ENCODE peak calls at places on chromosomes 4 and X, in six cellular contexts. One of them, this sample, is unnamed.

GRCh38 chrX:136656596-136656995 is 8.6 kb downstream of the CD40LG start:
- DNase-seq in H1: no peak
- DNase-seq in mesenchymal stem cell: no peak
- DNase-seq in H9: no peak
- DNase-seq in IMR-90: no peak
- DNase-seq in trophoblast cell: no peak
- DNase-seq in this sample: no peak

GRCh38 chr4:6969826-6970800 is 60.5 kb downstream of the TBC1D14 start:
- DNase-seq in H1: no peak
- DNase-seq in mesenchymal stem cell: no peak
- DNase-seq in H9: no peak
- DNase-seq in IMR-90: no peak
- DNase-seq in trophoblast cell: no peak
- DNase-seq in this sample: no peak

GRCh38 chrX:112163916-112164315 is 81.3 kb upstream of the TRPC5 start:
- DNase-seq in H1: no peak
- DNase-seq in mesenchymal stem cell: peak
- DNase-seq in H9: no peak
- DNase-seq in IMR-90: peak
- DNase-seq in trophoblast cell: no peak
- DNase-seq in this sample: no peak

GRCh38 chr4:5890063-5890727 is 2.7 kb downstream of the CRMP1 start:
- DNase-seq in H1: peak
- DNase-seq in mesenchymal stem cell: peak
- DNase-seq in H9: peak
- DNase-seq in IMR-90: peak
- DNase-seq in trophoblast cell: no peak
- DNase-seq in this sample: peak

GRCh38 chrX:133574716-133575115 is 159.4 kb upstream of the GPC4 start:
- DNase-seq in H1: no peak
- DNase-seq in mesenchymal stem cell: no peak
- DNase-seq in H9: no peak
- DNase-seq in IMR-90: no peak
- DNase-seq in trophoblast cell: peak
- DNase-seq in this sample: no peak

GRCh38 chrX:10050481-10050880 is 83.3 kb downstream of the CLDN34 start:
- DNase-seq in H1: peak
- DNase-seq in mesenchymal stem cell: no peak
- DNase-seq in H9: peak
- DNase-seq in IMR-90: peak
- DNase-seq in trophoblast cell: no peak
- DNase-seq in this sample: no peak

GRCh38 chrX:17674611-17675010 is 62.7 kb upstream of the SCML1 start:
- DNase-seq in H1: no peak
- DNase-seq in mesenchymal stem cell: no peak
- DNase-seq in H9: no peak
- DNase-seq in IMR-90: no peak
- DNase-seq in trophoblast cell: no peak
- DNase-seq in this sample: no peak

GRCh38 chr4:73891739-73892405 is 22.7 kb downstream of the CXCL1 start:
- DNase-seq in H1: no peak
- DNase-seq in mesenchymal stem cell: peak
- DNase-seq in H9: no peak
- DNase-seq in IMR-90: peak
- DNase-seq in trophoblast cell: no peak
- DNase-seq in this sample: no peak

GRCh38 chrX:3548743-3549441 is 164.6 kb downstream of the PRKX start:
- DNase-seq in H1: no peak
- DNase-seq in mesenchymal stem cell: peak
- DNase-seq in H9: no peak
- DNase-seq in IMR-90: peak
- DNase-seq in trophoblast cell: no peak
- DNase-seq in this sample: peak

GRCh38 chr4:69934150-69934549 is 3.3 kb downstream of the CSN1S1 start:
- DNase-seq in H1: no peak
- DNase-seq in mesenchymal stem cell: no peak
- DNase-seq in H9: no peak
- DNase-seq in IMR-90: no peak
- DNase-seq in trophoblast cell: no peak
- DNase-seq in this sample: no peak

GRCh38 chr4:76083386-76083785 is 8.9 kb downstream of the ART3 start:
- DNase-seq in H1: no peak
- DNase-seq in mesenchymal stem cell: no peak
- DNase-seq in H9: no peak
- DNase-seq in IMR-90: no peak
- DNase-seq in trophoblast cell: no peak
- DNase-seq in this sample: no peak

GRCh38 chr4:177791188-177791587 is 349.0 kb upstream of the AGA start:
- DNase-seq in H1: no peak
- DNase-seq in mesenchymal stem cell: no peak
- DNase-seq in H9: no peak
- DNase-seq in IMR-90: no peak
- DNase-seq in trophoblast cell: no peak
- DNase-seq in this sample: no peak

GRCh38 chr4:157170321-157170720 is 50.2 kb upstream of the GRIA2 start:
- DNase-seq in H1: no peak
- DNase-seq in mesenchymal stem cell: no peak
- DNase-seq in H9: no peak
- DNase-seq in IMR-90: peak
- DNase-seq in trophoblast cell: no peak
- DNase-seq in this sample: no peak
- H3K14ac ChIP-seq in H1: no peak
- H3K14ac ChIP-seq in mesenchymal stem cell: no peak
- H3K14ac ChIP-seq in H9: no peak
- H3K14ac ChIP-seq in IMR-90: no peak
- H3K14ac ChIP-seq in trophoblast cell: no peak
- H3K14ac ChIP-seq in this sample: no peak

GRCh38 chr4:138110815-138111214 is 131.3 kb downstream of the SLC7A11 start:
- DNase-seq in H1: no peak
- DNase-seq in mesenchymal stem cell: no peak
- DNase-seq in H9: no peak
- DNase-seq in IMR-90: peak
- DNase-seq in trophoblast cell: no peak
- DNase-seq in this sample: no peak
- H3K14ac ChIP-seq in H1: no peak
- H3K14ac ChIP-seq in mesenchymal stem cell: no peak
- H3K14ac ChIP-seq in H9: no peak
- H3K14ac ChIP-seq in IMR-90: no peak
- H3K14ac ChIP-seq in trophoblast cell: no peak
- H3K14ac ChIP-seq in this sample: no peak

DNA sequence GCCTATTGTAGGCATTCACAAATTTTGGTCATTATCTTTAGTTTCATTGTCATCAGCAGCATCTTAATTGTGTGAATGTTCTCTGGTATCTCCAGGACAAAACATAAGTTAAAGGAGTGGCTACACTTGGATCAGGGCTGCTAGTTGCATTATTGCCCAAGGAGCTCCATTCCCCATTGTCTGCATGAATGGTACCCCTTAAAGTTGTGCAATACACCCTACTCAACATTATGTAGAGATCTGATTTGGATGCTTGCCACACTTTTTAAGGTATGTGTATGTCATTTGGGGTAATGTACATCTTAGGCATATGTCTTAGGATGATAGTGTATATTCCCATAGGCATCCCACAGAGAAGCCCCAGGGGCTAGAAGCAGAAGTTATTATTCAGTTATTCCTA is 2.9 kb downstream of the GRXCR1 start:
- DNase-seq in H1: no peak
- DNase-seq in mesenchymal stem cell: no peak
- DNase-seq in H9: no peak
- DNase-seq in IMR-90: no peak
- DNase-seq in trophoblast cell: no peak
- DNase-seq in this sample: no peak
- H3K14ac ChIP-seq in H1: no peak
- H3K14ac ChIP-seq in mesenchymal stem cell: no peak
- H3K14ac ChIP-seq in H9: no peak
- H3K14ac ChIP-seq in IMR-90: no peak
- H3K14ac ChIP-seq in trophoblast cell: no peak
- H3K14ac ChIP-seq in this sample: no peak

GRCh38 chrX:149717803-149718202 is 5.9 kb downstream of the MAGEA11 start:
- DNase-seq in H1: no peak
- DNase-seq in mesenchymal stem cell: no peak
- DNase-seq in H9: no peak
- DNase-seq in IMR-90: no peak
- DNase-seq in trophoblast cell: no peak
- DNase-seq in this sample: no peak

GRCh38 chrX:149715468-149715867 is 3.6 kb downstream of the MAGEA11 start:
- DNase-seq in H1: no peak
- DNase-seq in mesenchymal stem cell: no peak
- DNase-seq in H9: no peak
- DNase-seq in IMR-90: no peak
- DNase-seq in trophoblast cell: no peak
- DNase-seq in this sample: no peak

GRCh38 chrX:149720021-149720689 is 8.3 kb downstream of the MAGEA11 start:
- DNase-seq in H1: no peak
- DNase-seq in mesenchymal stem cell: no peak
- DNase-seq in H9: peak
- DNase-seq in IMR-90: no peak
- DNase-seq in trophoblast cell: no peak
- DNase-seq in this sample: no peak

GRCh38 chrX:149721778-149722177 is 9.9 kb downstream of the MAGEA11 start:
- DNase-seq in H1: no peak
- DNase-seq in mesenchymal stem cell: no peak
- DNase-seq in H9: no peak
- DNase-seq in IMR-90: no peak
- DNase-seq in trophoblast cell: no peak
- DNase-seq in this sample: no peak

GRCh38 chrX:149718757-149719156 is 6.9 kb downstream of the MAGEA11 start:
- DNase-seq in H1: no peak
- DNase-seq in mesenchymal stem cell: no peak
- DNase-seq in H9: no peak
- DNase-seq in IMR-90: no peak
- DNase-seq in trophoblast cell: no peak
- DNase-seq in this sample: no peak
- H3K14ac ChIP-seq in H1: no peak
- H3K14ac ChIP-seq in mesenchymal stem cell: no peak
- H3K14ac ChIP-seq in H9: no peak
- H3K14ac ChIP-seq in IMR-90: no peak
- H3K14ac ChIP-seq in trophoblast cell: no peak
- H3K14ac ChIP-seq in this sample: no peak

DNA sequence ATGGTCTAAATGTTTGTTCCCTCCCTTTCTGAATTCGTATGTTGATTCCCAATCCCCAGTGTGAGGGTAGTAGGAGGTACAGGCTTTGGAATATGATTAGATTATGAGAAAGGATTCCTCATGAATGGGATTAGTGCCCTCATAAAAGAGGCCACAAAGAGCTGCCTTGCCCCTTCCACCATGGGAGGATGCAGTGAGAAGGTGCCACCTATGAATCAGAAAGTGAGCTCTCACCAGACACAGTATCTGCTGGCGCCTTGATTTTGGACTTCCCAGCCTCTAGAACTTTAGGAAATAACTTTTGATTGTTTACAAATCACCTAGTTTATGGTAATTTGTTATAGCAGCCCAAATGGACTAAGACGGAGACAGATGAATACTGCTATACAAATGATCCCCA is 3.6 kb downstream of the ATP10D start:
- DNase-seq in H1: no peak
- DNase-seq in mesenchymal stem cell: no peak
- DNase-seq in H9: no peak
- DNase-seq in IMR-90: no peak
- DNase-seq in trophoblast cell: no peak
- DNase-seq in this sample: no peak
- H3K14ac ChIP-seq in H1: no peak
- H3K14ac ChIP-seq in mesenchymal stem cell: no peak
- H3K14ac ChIP-seq in H9: no peak
- H3K14ac ChIP-seq in IMR-90: no peak
- H3K14ac ChIP-seq in trophoblast cell: no peak
- H3K14ac ChIP-seq in this sample: no peak

GRCh38 chr4:139301821-139302611 is at the start of gene NDUFC1:
- DNase-seq in H1: peak
- DNase-seq in mesenchymal stem cell: peak
- DNase-seq in H9: peak
- DNase-seq in IMR-90: peak
- DNase-seq in trophoblast cell: peak
- DNase-seq in this sample: no peak

GRCh38 chr4:139301143-139301820 is at the start of gene NAA15:
- DNase-seq in H1: peak
- DNase-seq in mesenchymal stem cell: peak
- DNase-seq in H9: peak
- DNase-seq in IMR-90: peak
- DNase-seq in trophoblast cell: peak
- DNase-seq in this sample: peak

GRCh38 chr4:139300431-139301142 is 718 bp upstream of the NAA15 start:
- DNase-seq in H1: no peak
- DNase-seq in mesenchymal stem cell: peak
- DNase-seq in H9: no peak
- DNase-seq in IMR-90: peak
- DNase-seq in trophoblast cell: peak
- DNase-seq in this sample: no peak

GRCh38 chr4:139299536-139299935 is 1.8 kb upstream of the NAA15 start:
- DNase-seq in H1: no peak
- DNase-seq in mesenchymal stem cell: no peak
- DNase-seq in H9: no peak
- DNase-seq in IMR-90: peak
- DNase-seq in trophoblast cell: no peak
- DNase-seq in this sample: no peak

DNA sequence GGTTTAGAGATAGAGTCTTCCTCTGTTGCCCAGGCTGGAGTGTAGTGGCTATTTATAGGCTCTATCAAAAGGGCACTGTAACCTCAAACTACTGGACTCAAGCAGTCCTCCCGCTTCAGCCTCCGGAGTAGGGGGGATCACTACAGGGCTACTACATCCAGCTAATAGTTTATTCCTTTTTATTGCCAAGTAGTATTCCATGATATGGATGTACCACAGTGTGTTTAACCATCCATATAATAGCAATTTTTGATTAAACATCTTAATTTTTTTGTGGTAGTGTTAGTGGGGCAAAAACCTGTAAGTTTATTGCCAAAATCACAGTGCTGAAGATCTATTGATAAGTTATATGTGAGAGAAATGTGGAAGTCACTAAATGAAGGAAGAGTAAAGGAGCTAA is 2.6 kb upstream of the NDUFC1 start:
- DNase-seq in H1: no peak
- DNase-seq in mesenchymal stem cell: no peak
- DNase-seq in H9: no peak
- DNase-seq in IMR-90: no peak
- DNase-seq in trophoblast cell: no peak
- DNase-seq in this sample: no peak
- H3K14ac ChIP-seq in H1: no peak
- H3K14ac ChIP-seq in mesenchymal stem cell: no peak
- H3K14ac ChIP-seq in H9: no peak
- H3K14ac ChIP-seq in IMR-90: no peak
- H3K14ac ChIP-seq in trophoblast cell: no peak
- H3K14ac ChIP-seq in this sample: no peak

This sample was measured in neuronal stem cell.